ENCODE peak calls at places on chromosome 6, in eight cellular contexts. Q is spleen, F is transverse colon, D is A549, Z is endothelial cell of umbilical vein, G is body of pancreas, C is heart left ventricle, H is IMR-90. I is an unnamed sample.

GRCh38 chr6:12327391-12327790 is 37.2 kb downstream of the EDN1 start:
- DNase-seq in C (no peak), Z (no peak), H (peak), G (no peak), F (no peak), D (peak), Q (no peak), I (no peak)

GRCh38 chr6:152130441-152130840 is 323.0 kb downstream of the ESR1 start:
- DNase-seq in C (no peak), Z (peak), G (no peak), Q (no peak), D (no peak), H (no peak), F (no peak), I (no peak)

GRCh38 chr6:291148-291696 is 1.1 kb upstream of the DUSP22 start:
- DNase-seq in Q (peak), F (no peak), G (peak), H (no peak), C (no peak), D (peak), Z (no peak), I (no peak)

GRCh38 chr6:138036955-138037592 is 70.1 kb downstream of the PERP start:
- DNase-seq in Q (no peak), Z (no peak), H (peak), F (no peak), G (no peak), C (no peak), D (no peak), I (no peak)

GRCh38 chr6:138545621-138545980 is 46.3 kb upstream of the NHSL1 start:
- DNase-seq in D (no peak), G (peak), Z (peak), H (peak), Q (no peak), F (peak), C (peak), I (no peak)

GRCh38 chr6:144334150-144334708 is 49.1 kb downstream of the UTRN start:
- DNase-seq in F (peak), D (no peak), H (no peak), G (no peak), Z (no peak), Q (peak), C (peak), I (no peak)

GRCh38 chr6:105569706-105570105 is 166.8 kb upstream of the PREP start:
- DNase-seq in Q (no peak), G (no peak), H (no peak), F (no peak), D (peak), C (no peak), Z (no peak), I (no peak)

GRCh38 chr6:21555197-21555596 is 38.4 kb upstream of the SOX4 start:
- DNase-seq in Z (no peak), F (no peak), C (no peak), Q (no peak), D (no peak), G (no peak), H (no peak), I (no peak)

GRCh38 chr6:34489229-34489805 is 23.4 kb downstream of the PACSIN1 start:
- DNase-seq in F (no peak), Q (peak), C (no peak), H (no peak), Z (no peak), D (no peak), G (no peak), I (no peak)

GRCh38 chr6:63683071-63683603 is 47.5 kb downstream of the PHF3 start:
- DNase-seq in Q (no peak), F (no peak), D (no peak), C (no peak), H (no peak), G (no peak), Z (no peak), I (no peak)
- TF ChIP-seq POLR2A in Q (no peak), F (no peak), D (no peak), C (no peak), H (no peak), G (no peak), Z (no peak), I (no peak)

DNA sequence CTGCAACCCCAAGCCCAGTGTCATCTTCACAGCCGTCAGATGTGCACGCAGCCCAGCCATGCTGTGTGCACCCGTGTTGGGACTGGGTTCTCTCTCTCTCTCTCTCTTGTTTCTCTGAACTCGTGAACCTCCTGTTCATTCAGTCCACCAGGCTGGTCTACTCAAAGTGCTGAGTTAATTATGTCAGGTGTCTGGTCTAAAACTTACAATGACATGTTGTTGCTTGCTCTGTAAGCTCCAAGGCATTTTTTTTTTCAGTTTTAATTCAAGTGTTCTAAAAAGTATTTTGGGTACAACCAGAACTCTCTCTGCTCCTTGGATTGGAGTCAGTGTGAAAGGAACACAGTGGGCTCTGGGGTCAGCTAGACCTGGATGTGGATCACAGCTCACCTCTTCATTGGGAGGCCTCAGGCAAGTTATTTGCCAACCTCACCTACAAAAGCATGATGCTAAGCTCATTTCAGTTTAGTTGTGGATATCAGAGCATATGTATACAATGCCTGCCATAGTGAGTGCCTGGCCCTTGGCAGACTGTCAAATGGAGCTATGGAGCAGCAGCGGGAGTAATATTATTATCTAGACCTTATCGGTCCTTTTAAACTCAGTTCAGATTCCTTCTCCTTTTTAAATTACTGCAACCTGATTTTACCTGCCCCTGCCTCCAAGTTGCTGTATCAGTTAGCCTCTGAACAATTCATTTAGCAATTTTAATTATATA is 59.5 kb downstream of the PLEKHG1 start:
- DNase-seq in C (no peak), G (no peak), H (no peak), Z (no peak), F (peak), D (no peak), Q (no peak), I (no peak)
- TF ChIP-seq POLR2A in C (no peak), G (no peak), H (no peak), Z (no peak), F (no peak), D (no peak), Q (no peak), I (no peak)

GRCh38 chr6:147660334-147661311 is 152.1 kb downstream of the SAMD5 start:
- DNase-seq in F (no peak), C (no peak), H (no peak), Q (no peak), G (no peak), Z (no peak), D (no peak), I (no peak)
- TF ChIP-seq POLR2A in F (no peak), C (no peak), H (no peak), Q (no peak), G (no peak), Z (no peak), D (no peak), I (no peak)

DNA sequence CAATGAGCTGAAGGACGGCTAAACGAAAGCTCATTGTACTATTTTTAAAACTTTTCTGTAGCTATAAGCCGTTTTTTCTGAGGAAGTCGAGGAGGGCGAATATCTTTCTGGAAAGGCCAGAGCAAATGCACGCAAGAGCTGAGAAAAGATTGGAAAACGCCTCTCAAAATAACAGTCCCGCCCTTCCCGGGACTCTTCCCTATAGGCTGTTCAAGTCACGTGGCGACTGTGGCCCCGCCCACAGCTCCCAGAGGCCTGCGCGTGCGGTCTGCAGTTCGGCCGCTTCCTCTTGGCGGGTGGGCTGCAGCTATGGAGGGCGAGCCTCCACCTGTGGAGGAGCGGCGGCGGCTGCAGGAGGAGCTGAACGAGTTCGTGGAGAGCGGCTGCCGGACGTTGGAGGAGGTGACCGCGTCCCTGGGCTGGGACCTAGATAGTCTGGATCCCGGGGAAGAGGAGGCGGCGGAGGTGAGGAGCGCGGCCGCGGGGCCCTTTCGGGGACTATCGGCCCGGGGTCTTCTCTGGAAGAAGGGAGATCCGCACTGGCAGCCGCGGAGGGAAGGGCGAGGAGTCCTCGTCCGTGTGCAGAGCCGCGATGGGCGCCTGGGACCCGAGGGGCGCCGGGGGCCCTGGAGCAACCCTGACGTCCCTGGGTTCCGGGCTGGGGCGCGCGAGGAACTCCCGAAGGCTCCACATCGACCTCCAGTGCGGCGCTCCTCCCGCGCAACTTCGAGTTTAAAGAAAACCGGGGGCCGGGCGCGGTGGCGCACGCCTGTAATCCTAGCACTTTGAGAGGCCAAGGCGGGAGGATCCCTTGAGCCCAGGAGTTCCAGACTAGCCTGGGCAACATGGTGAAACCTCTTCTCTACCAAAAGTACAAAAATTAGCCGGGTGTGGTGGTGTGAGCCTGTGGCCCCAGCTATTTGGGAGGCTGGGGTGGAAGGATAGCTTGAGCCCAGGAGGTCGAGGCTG is at the start of gene SNRNP48:
- DNase-seq in C (peak), D (peak), F (peak), H (peak), Z (peak), Q (peak), G (peak), I (peak)
- TF ChIP-seq POLR2A in C (peak), D (peak), F (peak), H (no peak), Z (peak), Q (no peak), G (peak), I (peak)

DNA sequence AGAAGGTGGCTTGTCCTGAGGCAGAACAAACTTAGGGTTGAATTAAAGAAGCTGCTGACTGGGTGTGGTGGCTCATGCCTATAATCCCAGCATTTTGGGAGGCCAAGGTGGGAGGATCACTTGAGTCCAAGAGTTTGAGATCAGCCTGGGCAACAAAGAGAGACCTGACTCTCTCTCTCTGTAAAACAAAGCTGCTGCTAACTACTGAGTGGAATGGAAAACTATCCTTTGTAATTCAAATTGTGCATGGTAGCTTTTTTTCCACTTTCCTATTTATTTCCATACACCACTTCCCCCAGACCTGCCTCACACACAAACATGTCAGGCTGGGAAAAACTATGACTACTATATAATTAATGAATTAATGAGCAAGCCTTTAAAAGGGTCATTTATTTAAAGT is 437.1 kb downstream of the CDC5L start:
- DNase-seq in D (no peak), C (no peak), H (no peak), Z (no peak), G (no peak), F (no peak), Q (no peak), I (no peak)
- TF ChIP-seq POLR2A in D (no peak), C (no peak), H (no peak), Z (no peak), G (no peak), F (no peak), Q (no peak), I (no peak)

DNA sequence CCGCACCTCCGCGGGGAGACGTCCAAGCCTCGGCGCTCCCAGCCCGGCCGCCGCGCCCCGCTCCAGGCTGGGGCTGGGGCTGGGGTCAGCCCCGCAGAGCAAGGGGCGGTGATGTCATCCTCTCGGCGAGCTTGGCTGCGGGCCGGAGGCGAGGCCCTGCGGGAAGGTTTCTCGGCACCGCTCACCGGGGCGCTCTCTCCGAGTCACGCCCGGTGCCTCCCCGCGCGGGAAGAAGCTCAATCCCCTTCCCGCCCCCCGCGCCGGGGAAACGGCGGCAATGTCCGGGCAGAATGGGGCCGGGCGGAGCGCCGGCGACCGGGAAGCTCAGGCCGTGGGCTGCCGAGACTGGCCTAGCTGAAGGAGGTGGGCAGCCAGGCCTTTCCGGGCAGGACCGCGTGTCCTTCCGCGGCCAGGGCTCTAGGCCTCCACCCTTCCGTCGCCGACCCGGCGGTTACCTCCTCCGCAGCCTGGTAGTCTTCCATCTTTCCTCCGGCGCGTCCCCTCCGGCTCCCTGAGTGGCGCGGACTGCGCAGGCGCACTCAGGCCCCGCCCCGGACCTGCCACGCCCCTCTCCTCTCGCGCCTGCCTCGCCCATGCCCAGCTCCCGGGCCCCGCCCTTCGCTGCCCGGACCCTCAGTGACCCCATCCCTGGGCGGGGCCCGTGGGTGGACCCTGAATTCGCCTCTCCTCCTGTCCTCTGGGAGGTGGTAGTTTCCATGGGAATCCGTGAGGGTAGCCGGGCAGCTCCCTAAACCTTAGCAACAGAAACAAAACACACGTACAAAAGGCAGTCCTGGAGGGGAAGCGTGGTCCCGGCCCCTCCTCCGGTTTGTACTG is at the start of gene DYNLT1:
- DNase-seq in G (peak), D (peak), Z (peak), C (peak), F (peak), H (peak), Q (peak), I (peak)
- TF ChIP-seq POLR2A in G (peak), D (peak), Z (peak), C (peak), F (peak), H (peak), Q (peak), I (peak)

GRCh38 chr6:124947821-124948451 is 14.3 kb upstream of the RNF217 start:
- DNase-seq in Z (no peak), D (no peak), Q (no peak), C (no peak), G (no peak), H (peak), F (no peak), I (no peak)
- TF ChIP-seq POLR2A in Z (no peak), D (no peak), Q (no peak), C (no peak), G (no peak), H (no peak), F (no peak), I (no peak)